ENCODE peak calls at places on chromosomes 1 and 21, in seven cellular contexts. G is lower leg skin, S is psoas muscle, M is K562, W is cardiac fibroblast, O is suprapubic skin, B is tibial artery. Q is an unnamed sample.

GRCh38 chr1:108590436-108590835 is 30.5 kb downstream of the EEIG2 start:
- DNase-seq in G (no peak), S (no peak), M (no peak), W (peak; percentile 91), O (no peak), B (no peak), Q (no peak)

GRCh38 chr1:76053021-76053420 is 21.5 kb upstream of the ST6GALNAC3 start:
- DNase-seq in G (no peak), S (no peak), M (no peak), W (no peak), O (no peak), B (no peak), Q (no peak)

GRCh38 chr21:46094401-46095105 is 3.4 kb upstream of the COL6A2 start:
- DNase-seq in G (no peak), S (no peak), M (no peak), W (no peak), O (no peak), B (no peak), Q (peak; percentile 6)

GRCh38 chr1:46622341-46622740 is 5.7 kb upstream of the MOB3C start:
- DNase-seq in G (no peak), S (no peak), M (peak; percentile 70), W (peak; percentile 51), O (no peak), B (peak; percentile 50), Q (no peak)

GRCh38 chr1:212558665-212559480 is 49.7 kb upstream of the ATF3 start:
- DNase-seq in G (peak; percentile 99), S (peak; percentile 95), M (peak; percentile 98), W (peak; percentile 97), O (peak; percentile 97), B (peak; percentile 92), Q (peak; percentile 88)

GRCh38 chr1:106268070-106268469 is 788.4 kb upstream of the PRMT6 start:
- DNase-seq in G (no peak), S (no peak), M (no peak), W (peak; percentile 29), O (no peak), B (no peak), Q (no peak)

GRCh38 chr1:196866974-196867373 is 20.9 kb upstream of the CFHR4 start:
- DNase-seq in G (no peak), S (no peak), M (no peak), W (no peak), O (no peak), B (no peak), Q (no peak)

GRCh38 chr1:17162941-17163340 is 42.0 kb upstream of the PADI1 start:
- DNase-seq in G (no peak), S (no peak), M (no peak), W (no peak), O (no peak), B (no peak), Q (no peak)

GRCh38 chr1:203860396-203860951 is 925 bp upstream of the SNRPE start:
- DNase-seq in G (no peak), S (peak; percentile 51), M (no peak), W (peak; percentile 22), O (no peak), B (no peak), Q (no peak)

GRCh38 chr21:41752231-41752681 is 14.6 kb downstream of the RIPK4 start:
- DNase-seq in G (no peak), S (no peak), M (peak; percentile 9), W (peak; percentile 39), O (no peak), B (no peak), Q (no peak)

GRCh38 chr21:22711636-22712035 is 1713.4 kb downstream of the NCAM2 start:
- DNase-seq in G (no peak), S (no peak), M (no peak), W (no peak), O (no peak), B (no peak), Q (no peak)

GRCh38 chr1:1318131-1318652 is 6.3 kb downstream of the INTS11 start:
- DNase-seq in G (peak; percentile 94), S (peak; percentile 91), M (peak; percentile 87), W (peak; percentile 97), O (peak; percentile 92), B (peak; percentile 92), Q (peak; percentile 44)

GRCh38 chr1:40478276-40478675 is 1.2 kb downstream of the ZFP69 start:
- DNase-seq in G (no peak), S (no peak), M (no peak), W (no peak), O (no peak), B (no peak), Q (no peak)

GRCh38 chr1:154501423-154502065 is 475 bp upstream of the TDRD10 start:
- DNase-seq in G (peak; percentile 94), S (peak; percentile 79), M (no peak), W (peak; percentile 43), O (peak; percentile 83), B (peak; percentile 48), Q (peak; percentile 49)

GRCh38 chr1:96713649-96714048 is 7.9 kb upstream of the PTBP2 start:
- DNase-seq in G (no peak), S (no peak), M (no peak), W (no peak), O (no peak), B (no peak), Q (no peak)

GRCh38 chr1:211114446-211114845 is 19.5 kb downstream of the KCNH1 start:
- DNase-seq in G (no peak), S (no peak), M (no peak), W (no peak), O (no peak), B (no peak), Q (no peak)

GRCh38 chr1:211113566-211113965 is 20.4 kb downstream of the KCNH1 start:
- DNase-seq in G (no peak), S (no peak), M (no peak), W (no peak), O (no peak), B (no peak), Q (no peak)

GRCh38 chr1:211118407-211119102 is 15.4 kb downstream of the KCNH1 start:
- DNase-seq in G (no peak), S (no peak), M (no peak), W (no peak), O (no peak), B (no peak), Q (no peak)
- TF ChIP-seq CTCF in G (no peak), S (no peak), M (no peak), W (no peak), O (no peak), B (no peak), Q (no peak)

GRCh38 chr1:153057375-153057774 is at the start of gene SPRR2A:
- DNase-seq in G (no peak), S (no peak), M (no peak), W (no peak), O (no peak), B (no peak), Q (no peak)

GRCh38 chr1:153058826-153059784 is 1.8 kb upstream of the SPRR2A start:
- DNase-seq in G (no peak), S (no peak), M (peak; percentile 91), W (no peak), O (no peak), B (no peak), Q (no peak)

GRCh38 chr1:153058154-153058553 is 842 bp upstream of the SPRR2A start:
- DNase-seq in G (no peak), S (no peak), M (no peak), W (no peak), O (no peak), B (no peak), Q (no peak)
- TF ChIP-seq CTCF in G (no peak), S (no peak), M (peak; percentile 18), W (no peak), O (no peak), B (no peak), Q (no peak)

DNA sequence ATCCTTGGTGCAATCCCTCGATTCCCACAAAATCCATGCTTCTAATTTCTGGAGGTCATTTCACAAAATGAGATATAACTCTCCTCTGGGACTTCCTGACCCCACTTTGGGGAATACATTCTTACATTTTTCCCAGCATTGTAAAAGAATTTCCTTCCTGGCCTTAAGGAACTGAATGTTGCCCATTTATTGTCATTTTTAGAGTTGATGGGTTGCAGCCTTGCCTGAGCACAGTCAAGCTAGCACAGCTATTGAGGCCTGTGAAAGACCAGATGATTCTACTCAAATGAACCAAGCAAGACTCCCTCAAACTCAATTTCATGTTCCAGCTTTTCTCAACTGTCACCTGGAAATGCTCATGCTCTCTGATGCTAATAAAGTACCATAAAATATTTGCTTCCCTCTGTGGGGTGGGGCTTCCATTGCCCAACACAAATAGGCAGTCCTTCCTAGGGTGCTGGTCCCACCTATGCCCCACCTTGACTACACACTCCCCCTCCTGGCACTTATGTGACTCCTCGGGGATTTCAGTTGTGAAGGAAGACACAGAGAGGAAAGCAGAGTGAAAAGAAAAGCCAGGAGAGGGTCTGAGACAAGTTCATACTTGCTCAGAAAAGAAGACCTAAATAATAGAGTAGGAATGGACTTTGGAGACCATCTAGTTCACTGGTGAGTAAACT is 24.0 kb upstream of the CDC7 start:
- DNase-seq in G (no peak), S (no peak), M (no peak), W (peak; percentile 88), O (no peak), B (no peak), Q (no peak)
- TF ChIP-seq CTCF in G (no peak), S (no peak), M (no peak), W (no peak), O (no peak), B (no peak), Q (no peak)

GRCh38 chr1:206933333-206933945 is 11.7 kb upstream of the FCMR start:
- DNase-seq in G (no peak), S (peak; percentile 58), M (peak; percentile 71), W (no peak), O (no peak), B (no peak), Q (no peak)
- TF ChIP-seq CTCF in G (no peak), S (peak; percentile 34), M (peak; percentile 83), W (peak; percentile 63), O (no peak), B (no peak), Q (peak; percentile 5)

GRCh38 chr1:104019675-104020049 is 270.0 kb downstream of the AMY1C start:
- DNase-seq in G (no peak), S (no peak), M (no peak), W (no peak), O (no peak), B (no peak), Q (no peak)

GRCh38 chr1:104018922-104019674 is 269.4 kb downstream of the AMY1C start:
- DNase-seq in G (peak; percentile 52), S (no peak), M (no peak), W (no peak), O (no peak), B (no peak), Q (no peak)
- TF ChIP-seq CTCF in G (no peak), S (no peak), M (no peak), W (no peak), O (no peak), B (no peak), Q (no peak)

GRCh38 chr1:226569879-226570547 is 21.4 kb downstream of the STUM start:
- DNase-seq in G (no peak), S (no peak), M (peak; percentile 44), W (no peak), O (no peak), B (no peak), Q (no peak)
- TF ChIP-seq CTCF in G (no peak), S (no peak), M (peak; percentile 41), W (no peak), O (no peak), B (no peak), Q (no peak)